ENCODE peak calls at places on chromosomes 11 and 22, in six cellular contexts. Q, G, X, Y, B and V are unnamed samples.

GRCh38 chr11:57781529-57781943 is 19.9 kb downstream of the CTNND1 start:
- DNase-seq in Q (peak), G (peak), X (peak), Y (peak), B (no peak), V (no peak)

GRCh38 chr22:37171662-37172061 is 16.4 kb downstream of the C1QTNF6 start:
- DNase-seq in Q (no peak), G (no peak), X (no peak), Y (no peak), B (no peak), V (no peak)

GRCh38 chr11:34405079-34405858 is 33.5 kb upstream of the CAT start:
- DNase-seq in Q (peak), G (no peak), X (no peak), Y (no peak), B (no peak), V (peak)

GRCh38 chr11:16986434-16987204 is 27.6 kb downstream of the PLEKHA7 start:
- DNase-seq in Q (peak), G (no peak), X (peak), Y (peak), B (peak), V (peak)

GRCh38 chr11:19746081-19746480 is 33.4 kb downstream of the NAV2 start:
- DNase-seq in Q (no peak), G (no peak), X (no peak), Y (no peak), B (no peak), V (no peak)

GRCh38 chr11:121892131-121892681 is 223.8 kb downstream of the BLID start:
- DNase-seq in Q (peak), G (peak), X (no peak), Y (no peak), B (no peak), V (peak)

GRCh38 chr11:72015511-72016061 is 16.9 kb downstream of the IL18BP start:
- DNase-seq in Q (peak), G (peak), X (peak), Y (no peak), B (no peak), V (no peak)

GRCh38 chr22:31618057-31618456 is 44.0 kb downstream of the PISD start:
- DNase-seq in Q (no peak), G (no peak), X (no peak), Y (no peak), B (no peak), V (no peak)

GRCh38 chr11:61963016-61963281 is 4.5 kb downstream of the FTH1 start:
- DNase-seq in Q (no peak), G (no peak), X (no peak), Y (no peak), B (no peak), V (peak)

GRCh38 chr11:45661417-45662055 is 3.9 kb downstream of the CHST1 start:
- DNase-seq in Q (no peak), G (no peak), X (no peak), Y (no peak), B (no peak), V (no peak)

GRCh38 chr11:69841859-69842698 is 22.9 kb upstream of the FGF3 start:
- DNase-seq in Q (peak), G (peak), X (peak), Y (no peak), B (no peak), V (no peak)

GRCh38 chr11:78200553-78200952 is 11.8 kb downstream of the USP35 start:
- DNase-seq in Q (no peak), G (no peak), X (no peak), Y (no peak), B (no peak), V (no peak)

GRCh38 chr11:87397250-87397649 is 359.5 kb downstream of the TMEM135 start:
- DNase-seq in Q (no peak), G (no peak), X (no peak), Y (no peak), B (no peak), V (no peak)

GRCh38 chr22:19666663-19667593 is 47.4 kb upstream of the SEPTIN5 start:
- DNase-seq in Q (peak), G (no peak), X (no peak), Y (no peak), B (no peak), V (no peak)

GRCh38 chr22:33625959-33626358 is 294.3 kb downstream of the LARGE1 start:
- DNase-seq in Q (no peak), G (no peak), X (no peak), Y (no peak), B (no peak), V (no peak)

GRCh38 chr11:86068138-86068861 is 584 bp downstream of the PICALM start:
- DNase-seq in Q (peak), G (peak), X (peak), Y (peak), B (peak), V (peak)

GRCh38 chr11:5624489-5625278 is at the start of gene TRIM34:
- DNase-seq in Q (peak), G (peak), X (peak), Y (peak), B (peak), V (peak)

GRCh38 chr11:104534268-104534667 is 364.0 kb downstream of the CASP12 start:
- DNase-seq in Q (peak), G (no peak), X (no peak), Y (no peak), B (no peak), V (no peak)

GRCh38 chr11:15010860-15011259 is 38.7 kb upstream of the CALCA start:
- DNase-seq in Q (no peak), G (no peak), X (no peak), Y (no peak), B (no peak), V (no peak)

GRCh38 chr22:17774206-17774927 is at the start of gene BID:
- DNase-seq in Q (no peak), G (peak), X (peak), Y (no peak), B (no peak), V (peak)

GRCh38 chr11:47617417-47617809 is 23.2 kb upstream of the C1QTNF4 start:
- DNase-seq in Q (peak), G (no peak), X (no peak), Y (no peak), B (no peak), V (no peak)

GRCh38 chr11:75174781-75175370 is 24.0 kb downstream of the SLCO2B1 start:
- DNase-seq in Q (no peak), G (no peak), X (no peak), Y (no peak), B (no peak), V (peak)

GRCh38 chr11:61883947-61884346 is 7.4 kb downstream of the FADS3 start:
- DNase-seq in Q (no peak), G (no peak), X (no peak), Y (no peak), B (no peak), V (no peak)

GRCh38 chr11:72762641-72763304 is 10.6 kb upstream of the ARAP1 start:
- DNase-seq in Q (no peak), G (no peak), X (no peak), Y (no peak), B (no peak), V (no peak)

GRCh38 chr11:2223153-2223794 is 47.1 kb downstream of the ASCL2 start:
- DNase-seq in Q (no peak), G (no peak), X (no peak), Y (no peak), B (no peak), V (no peak)

GRCh38 chr11:22903782-22904181 is 43.5 kb upstream of the CCDC179 start:
- DNase-seq in Q (no peak), G (no peak), X (no peak), Y (no peak), B (no peak), V (no peak)

GRCh38 chr11:10450451-10451398 is 4.3 kb upstream of the AMPD3 start:
- DNase-seq in Q (no peak), G (peak), X (peak), Y (peak), B (peak), V (peak)
- TF ChIP-seq CTCF in Q (peak), G (peak), X (peak), Y (no peak), B (peak), V (peak)

GRCh38 chr22:42719133-42719532 is 1.5 kb downstream of the A4GALT start:
- DNase-seq in Q (peak), G (no peak), X (no peak), Y (no peak), B (no peak), V (no peak)
- TF ChIP-seq CTCF in Q (peak), G (no peak), X (no peak), Y (no peak), B (no peak), V (peak)

DNA sequence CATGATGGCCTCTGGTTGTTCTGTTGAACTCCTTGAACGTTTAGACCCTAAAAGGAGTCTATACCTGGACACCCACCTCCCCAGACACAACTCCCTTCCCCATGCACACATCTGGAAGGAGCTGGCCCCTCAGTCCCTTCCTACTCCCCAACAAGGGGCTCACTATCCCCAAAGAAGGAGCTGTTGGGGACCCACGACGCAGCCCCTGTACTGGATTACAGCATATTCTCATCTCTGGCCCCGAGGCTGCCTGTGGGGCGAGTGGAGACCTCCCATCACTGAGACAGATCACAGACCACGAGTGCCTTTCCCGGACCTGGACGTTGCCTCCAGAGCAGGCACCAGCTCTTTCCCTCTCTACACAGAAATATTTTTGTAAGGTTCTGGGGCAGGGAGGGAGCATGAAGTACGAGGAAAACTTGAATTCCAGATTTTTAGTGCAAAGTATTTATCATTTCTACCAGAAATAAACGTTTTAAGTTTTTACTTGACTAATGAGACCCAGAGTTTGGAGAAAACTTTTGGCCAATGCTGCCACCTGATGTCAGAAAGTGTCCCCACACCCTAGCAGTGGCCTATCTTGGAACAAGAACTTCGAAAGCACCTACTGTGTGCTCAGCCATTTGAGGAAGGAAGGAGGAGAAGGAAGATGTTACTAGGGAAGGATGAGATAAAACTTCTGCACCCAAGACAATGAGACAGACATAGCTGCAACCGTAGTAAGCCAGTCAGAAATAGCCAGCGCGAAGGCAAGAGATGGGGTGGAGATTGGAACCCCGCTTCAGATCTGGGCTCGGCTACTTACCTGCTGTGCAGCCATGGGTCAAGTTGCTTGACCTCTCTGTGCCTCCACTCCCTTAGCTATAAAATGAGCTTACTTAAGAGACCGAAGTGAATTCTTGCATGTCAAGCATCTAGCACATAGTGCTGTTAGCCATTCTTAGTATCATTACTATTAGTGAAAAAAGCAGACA is 10.2 kb upstream of the POU2F3 start:
- DNase-seq in Q (no peak), G (peak), X (peak), Y (no peak), B (no peak), V (no peak)
- TF ChIP-seq CTCF in Q (peak), G (peak), X (peak), Y (peak), B (peak), V (peak)

DNA sequence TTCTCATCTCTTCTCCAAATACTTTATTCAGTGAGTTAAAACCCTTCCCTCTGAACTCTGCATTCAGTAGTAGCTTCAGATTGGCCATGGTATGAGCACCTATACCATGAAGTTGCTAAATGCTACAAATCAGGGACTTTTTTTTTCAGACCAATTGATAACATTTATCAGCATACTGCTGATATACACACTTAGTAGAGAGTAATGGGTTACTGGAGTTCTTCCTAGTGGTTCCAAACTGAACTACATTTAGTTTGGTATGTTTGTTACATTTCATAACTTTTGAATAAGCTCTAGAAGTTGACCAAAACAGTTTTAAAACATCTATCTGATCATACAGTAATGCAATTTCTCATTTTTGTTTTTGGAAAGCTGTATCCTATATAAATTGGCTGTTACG is 104.7 kb downstream of the DCDC1 start:
- DNase-seq in Q (no peak), G (no peak), X (no peak), Y (no peak), B (no peak), V (no peak)
- TF ChIP-seq CTCF in Q (no peak), G (peak), X (no peak), Y (no peak), B (no peak), V (no peak)

GRCh38 chr11:84165139-84165538 is 879.0 kb upstream of the CCDC90B start:
- DNase-seq in Q (no peak), G (no peak), X (no peak), Y (no peak), B (no peak), V (no peak)
- TF ChIP-seq CTCF in Q (no peak), G (no peak), X (no peak), Y (no peak), B (no peak), V (no peak)

DNA sequence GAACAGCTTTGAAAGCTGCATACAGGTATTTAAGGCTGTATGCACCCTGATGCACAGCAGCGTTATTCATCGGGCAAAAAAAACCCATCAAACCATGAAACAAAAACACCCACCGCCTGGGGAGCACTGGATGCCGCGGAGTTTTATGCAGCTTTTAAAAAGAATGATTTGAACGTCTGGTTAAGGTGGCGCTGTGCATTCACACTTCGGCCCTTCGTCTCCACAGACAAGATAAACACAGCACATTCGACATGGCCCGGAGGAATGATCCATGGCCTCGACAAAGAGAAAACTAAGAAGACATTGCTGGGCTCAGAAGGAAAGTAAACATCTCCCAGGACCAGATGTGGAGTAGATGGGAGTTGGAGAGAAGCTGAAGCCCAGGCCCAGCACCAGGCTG is 40.8 kb upstream of the GAL start:
- DNase-seq in Q (peak), G (no peak), X (no peak), Y (no peak), B (no peak), V (no peak)
- TF ChIP-seq CTCF in Q (no peak), G (no peak), X (no peak), Y (no peak), B (no peak), V (no peak)

DNA sequence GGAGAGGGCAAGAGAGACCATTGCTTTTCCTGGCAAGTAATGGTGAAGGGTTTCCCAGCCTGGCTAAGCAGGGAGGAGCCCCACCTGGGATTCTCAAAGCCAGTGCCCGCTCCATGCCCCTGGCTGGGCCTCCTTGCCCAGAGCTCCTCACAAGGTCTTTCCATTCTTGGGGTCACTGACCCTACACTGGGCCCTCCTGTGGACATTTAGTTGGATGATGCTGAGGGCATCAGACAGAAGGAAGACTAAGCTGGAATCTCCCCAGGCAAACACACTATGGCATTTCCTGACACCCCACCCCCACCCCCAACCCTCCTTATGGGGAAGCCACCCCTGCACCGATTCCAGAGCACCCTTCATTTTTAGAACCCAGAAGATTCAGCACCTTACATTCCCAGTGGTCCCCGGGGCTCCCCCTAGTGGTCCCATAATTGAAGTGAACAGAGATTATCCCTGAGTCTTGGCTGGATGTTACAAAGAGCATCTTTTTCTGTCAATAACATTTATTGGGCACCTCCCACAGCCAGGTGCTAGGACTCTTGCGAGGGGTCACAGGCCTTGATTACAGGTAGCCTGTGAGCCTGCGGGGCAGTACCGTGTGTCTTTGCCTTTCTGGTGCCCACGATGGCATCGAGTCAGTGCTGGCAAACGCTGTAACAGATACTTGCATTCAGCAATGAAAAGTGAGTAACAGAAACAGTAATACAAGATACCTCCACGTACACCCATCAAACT is 548.5 kb downstream of the BUD13 start:
- DNase-seq in Q (peak), G (peak), X (peak), Y (peak), B (peak), V (peak)
- TF ChIP-seq CTCF in Q (peak), G (peak), X (peak), Y (peak), B (peak), V (peak)

DNA sequence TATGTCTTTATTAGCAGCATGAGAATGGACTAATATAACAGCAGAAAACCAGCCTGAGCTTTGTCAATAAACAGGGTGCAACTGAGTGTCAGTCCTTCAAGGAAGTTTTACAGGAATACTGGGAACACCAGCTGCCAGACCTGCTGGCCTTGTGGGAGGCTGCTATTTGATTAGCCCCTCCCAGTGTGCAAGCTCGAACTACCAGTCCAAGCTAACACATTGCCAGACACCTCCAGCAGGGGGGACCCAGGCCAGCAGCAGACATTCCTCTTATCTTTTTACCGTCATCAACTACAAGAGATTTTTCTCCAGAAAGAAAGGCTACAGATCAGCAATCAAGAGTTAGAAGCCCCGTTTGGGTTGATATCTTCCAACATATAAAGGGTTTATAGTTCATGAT is 942.8 kb upstream of the TENM4 start:
- DNase-seq in Q (no peak), G (peak), X (peak), Y (no peak), B (no peak), V (no peak)
- TF ChIP-seq CTCF in Q (no peak), G (peak), X (no peak), Y (no peak), B (no peak), V (no peak)

GRCh38 chr11:120135838-120136237 is 2.1 kb downstream of the TRIM29 start:
- DNase-seq in Q (no peak), G (no peak), X (no peak), Y (no peak), B (no peak), V (no peak)

GRCh38 chr11:120133216-120134105 is 4.5 kb downstream of the TRIM29 start:
- DNase-seq in Q (no peak), G (no peak), X (no peak), Y (no peak), B (no peak), V (peak)

GRCh38 chr11:120136356-120136755 is 1.6 kb downstream of the TRIM29 start:
- DNase-seq in Q (no peak), G (no peak), X (no peak), Y (peak), B (no peak), V (no peak)

GRCh38 chr11:120134106-120134930 is 3.6 kb downstream of the TRIM29 start:
- DNase-seq in Q (no peak), G (no peak), X (no peak), Y (no peak), B (no peak), V (peak)

GRCh38 chr11:120134931-120135228 is 3.0 kb downstream of the TRIM29 start:
- DNase-seq in Q (no peak), G (no peak), X (no peak), Y (no peak), B (no peak), V (peak)
- TF ChIP-seq CTCF in Q (no peak), G (no peak), X (no peak), Y (no peak), B (no peak), V (no peak)

GRCh38 chr11:42631223-42631843 is 680.5 kb upstream of the API5 start:
- DNase-seq in Q (peak), G (peak), X (no peak), Y (no peak), B (no peak), V (peak)
- TF ChIP-seq CTCF in Q (peak), G (peak), X (no peak), Y (no peak), B (no peak), V (peak)